ENCODE peak calls at places on chromosomes 3 and 15, in six cellular contexts. One of them, this sample, is unnamed.
A peak's percentile ranks its signal among the peaks of the same experiment; 100 is the strongest.

GRCh38 chr3:12993022-12993622 is 80.1 kb downstream of the IQSEC1 start:
- DNase-seq in HCEC 1CT: no peak
- DNase-seq in amygdala: no peak
- DNase-seq in Caki2: no peak
- DNase-seq in DMS 273 treated with DMSO at 0.1 percent for 48 hours: no peak
- DNase-seq in natural killer cell: no peak
- DNase-seq in this sample: no peak

GRCh38 chr15:91482799-91483198 is 370.7 kb upstream of the SLCO3A1 start:
- DNase-seq in amygdala: no peak
- DNase-seq in natural killer cell: no peak
- DNase-seq in DMS 273 treated with DMSO at 0.1 percent for 48 hours: no peak
- DNase-seq in Caki2: no peak
- DNase-seq in HCEC 1CT: no peak
- DNase-seq in this sample: no peak

GRCh38 chr3:104460477-104461406 is 906.0 kb upstream of the ALCAM start:
- DNase-seq in DMS 273 treated with DMSO at 0.1 percent for 48 hours: peak; percentile 29
- DNase-seq in Caki2: peak; percentile 44
- DNase-seq in amygdala: no peak
- DNase-seq in natural killer cell: no peak
- DNase-seq in HCEC 1CT: peak; percentile 62
- DNase-seq in this sample: no peak

GRCh38 chr3:81352867-81353266 is 408.6 kb downstream of the GBE1 start:
- DNase-seq in amygdala: no peak
- DNase-seq in DMS 273 treated with DMSO at 0.1 percent for 48 hours: no peak
- DNase-seq in natural killer cell: no peak
- DNase-seq in Caki2: peak; percentile 15
- DNase-seq in HCEC 1CT: no peak
- DNase-seq in this sample: no peak

GRCh38 chr3:115834068-115834467 is 210.8 kb downstream of the GAP43 start:
- DNase-seq in Caki2: no peak
- DNase-seq in amygdala: no peak
- DNase-seq in natural killer cell: no peak
- DNase-seq in HCEC 1CT: peak; percentile 82
- DNase-seq in DMS 273 treated with DMSO at 0.1 percent for 48 hours: no peak
- DNase-seq in this sample: no peak

GRCh38 chr3:69959581-69959980 is 40.0 kb upstream of the SAMMSON start:
- DNase-seq in DMS 273 treated with DMSO at 0.1 percent for 48 hours: no peak
- DNase-seq in natural killer cell: no peak
- DNase-seq in Caki2: no peak
- DNase-seq in amygdala: no peak
- DNase-seq in HCEC 1CT: no peak
- DNase-seq in this sample: no peak

GRCh38 chr3:24088782-24089181 is 143.7 kb downstream of the NR1D2 start:
- DNase-seq in amygdala: no peak
- DNase-seq in DMS 273 treated with DMSO at 0.1 percent for 48 hours: no peak
- DNase-seq in HCEC 1CT: peak; percentile 68
- DNase-seq in Caki2: no peak
- DNase-seq in natural killer cell: no peak
- DNase-seq in this sample: no peak

GRCh38 chr15:72202801-72203506 is 5.4 kb upstream of the GRAMD2A start:
- DNase-seq in amygdala: no peak
- DNase-seq in HCEC 1CT: no peak
- DNase-seq in DMS 273 treated with DMSO at 0.1 percent for 48 hours: no peak
- DNase-seq in natural killer cell: no peak
- DNase-seq in Caki2: no peak
- DNase-seq in this sample: no peak

GRCh38 chr3:120147072-120147871 is 53.0 kb upstream of the GSK3B start:
- DNase-seq in Caki2: no peak
- DNase-seq in DMS 273 treated with DMSO at 0.1 percent for 48 hours: no peak
- DNase-seq in natural killer cell: no peak
- DNase-seq in HCEC 1CT: no peak
- DNase-seq in amygdala: no peak
- DNase-seq in this sample: peak; percentile 27

GRCh38 chr3:120436523-120437050 is 14.2 kb downstream of the FSTL1 start:
- DNase-seq in natural killer cell: no peak
- DNase-seq in Caki2: no peak
- DNase-seq in amygdala: no peak
- DNase-seq in HCEC 1CT: no peak
- DNase-seq in DMS 273 treated with DMSO at 0.1 percent for 48 hours: no peak
- DNase-seq in this sample: no peak

GRCh38 chr15:69298697-69299441 is at the start of gene PAQR5:
- DNase-seq in natural killer cell: peak; percentile 24
- DNase-seq in amygdala: no peak
- DNase-seq in HCEC 1CT: no peak
- DNase-seq in DMS 273 treated with DMSO at 0.1 percent for 48 hours: no peak
- DNase-seq in Caki2: peak; percentile 68
- DNase-seq in this sample: no peak

GRCh38 chr3:94101860-94102259 is 39.0 kb downstream of the NSUN3 start:
- DNase-seq in natural killer cell: no peak
- DNase-seq in DMS 273 treated with DMSO at 0.1 percent for 48 hours: no peak
- DNase-seq in amygdala: no peak
- DNase-seq in HCEC 1CT: peak; percentile 30
- DNase-seq in Caki2: no peak
- DNase-seq in this sample: no peak

GRCh38 chr3:18445421-18446066 is 20.4 kb upstream of the SATB1 start:
- DNase-seq in Caki2: no peak
- DNase-seq in natural killer cell: peak; percentile 64
- DNase-seq in amygdala: no peak
- DNase-seq in HCEC 1CT: no peak
- DNase-seq in DMS 273 treated with DMSO at 0.1 percent for 48 hours: no peak
- DNase-seq in this sample: peak; percentile 76

GRCh38 chr3:15280853-15281532 is 51.4 kb downstream of the SH3BP5 start:
- DNase-seq in DMS 273 treated with DMSO at 0.1 percent for 48 hours: no peak
- DNase-seq in HCEC 1CT: no peak
- DNase-seq in natural killer cell: no peak
- DNase-seq in Caki2: peak; percentile 25
- DNase-seq in amygdala: no peak
- DNase-seq in this sample: no peak

GRCh38 chr3:187954486-187955075 is 199.4 kb upstream of the LPP start:
- DNase-seq in amygdala: no peak
- DNase-seq in Caki2: no peak
- DNase-seq in HCEC 1CT: peak; percentile 87
- DNase-seq in DMS 273 treated with DMSO at 0.1 percent for 48 hours: no peak
- DNase-seq in natural killer cell: no peak
- DNase-seq in this sample: no peak

GRCh38 chr3:35664460-35664919 is 25.2 kb downstream of the ARPP21 start:
- DNase-seq in Caki2: peak; percentile 74
- DNase-seq in DMS 273 treated with DMSO at 0.1 percent for 48 hours: peak; percentile 85
- DNase-seq in HCEC 1CT: no peak
- DNase-seq in amygdala: peak; percentile 82
- DNase-seq in natural killer cell: no peak
- DNase-seq in this sample: no peak

GRCh38 chr15:85760531-85761371 is 34.0 kb downstream of the KLHL25 start:
- DNase-seq in Caki2: no peak
- DNase-seq in natural killer cell: no peak
- DNase-seq in DMS 273 treated with DMSO at 0.1 percent for 48 hours: no peak
- DNase-seq in amygdala: no peak
- DNase-seq in HCEC 1CT: no peak
- DNase-seq in this sample: no peak

GRCh38 chr3:52089691-52090090 is 33.3 kb upstream of the DUSP7 start:
- DNase-seq in Caki2: no peak
- DNase-seq in HCEC 1CT: no peak
- DNase-seq in amygdala: no peak
- DNase-seq in natural killer cell: no peak
- DNase-seq in DMS 273 treated with DMSO at 0.1 percent for 48 hours: no peak
- DNase-seq in this sample: no peak

GRCh38 chr15:43776718-43777292 is at the start of gene ELL3:
- DNase-seq in amygdala: peak; percentile 67
- DNase-seq in HCEC 1CT: peak; percentile 69
- DNase-seq in natural killer cell: no peak
- DNase-seq in Caki2: no peak
- DNase-seq in DMS 273 treated with DMSO at 0.1 percent for 48 hours: peak; percentile 52
- DNase-seq in this sample: peak; percentile 48

GRCh38 chr15:90191795-90192494 is 9.2 kb upstream of the SEMA4B start:
- DNase-seq in amygdala: peak; percentile 83
- DNase-seq in natural killer cell: no peak
- DNase-seq in DMS 273 treated with DMSO at 0.1 percent for 48 hours: peak; percentile 29
- DNase-seq in Caki2: peak; percentile 96
- DNase-seq in HCEC 1CT: no peak
- DNase-seq in this sample: no peak

GRCh38 chr15:74050127-74050526 is 32.2 kb downstream of the GOLGA6A start:
- DNase-seq in Caki2: no peak
- DNase-seq in amygdala: no peak
- DNase-seq in natural killer cell: no peak
- DNase-seq in HCEC 1CT: no peak
- DNase-seq in DMS 273 treated with DMSO at 0.1 percent for 48 hours: no peak
- DNase-seq in this sample: no peak

GRCh38 chr3:107710851-107711250 is 188.1 kb downstream of the BBX start:
- DNase-seq in HCEC 1CT: peak; percentile 24
- DNase-seq in amygdala: no peak
- DNase-seq in Caki2: no peak
- DNase-seq in natural killer cell: no peak
- DNase-seq in DMS 273 treated with DMSO at 0.1 percent for 48 hours: no peak
- DNase-seq in this sample: no peak

GRCh38 chr3:124277516-124277890 is 285.6 kb upstream of the ROPN1 start:
- DNase-seq in Caki2: no peak
- DNase-seq in natural killer cell: no peak
- DNase-seq in HCEC 1CT: no peak
- DNase-seq in amygdala: no peak
- DNase-seq in DMS 273 treated with DMSO at 0.1 percent for 48 hours: no peak
- DNase-seq in this sample: no peak

GRCh38 chr3:194327414-194328079 is 23.6 kb downstream of the CPN2 start:
- DNase-seq in natural killer cell: peak; percentile 33
- DNase-seq in Caki2: peak; percentile 56
- DNase-seq in amygdala: no peak
- DNase-seq in HCEC 1CT: no peak
- DNase-seq in DMS 273 treated with DMSO at 0.1 percent for 48 hours: no peak
- DNase-seq in this sample: no peak

GRCh38 chr3:33791477-33792166 is 6.8 kb upstream of the PDCD6IP start:
- DNase-seq in DMS 273 treated with DMSO at 0.1 percent for 48 hours: no peak
- DNase-seq in HCEC 1CT: peak; percentile 86
- DNase-seq in Caki2: peak; percentile 82
- DNase-seq in amygdala: no peak
- DNase-seq in natural killer cell: no peak
- DNase-seq in this sample: no peak

GRCh38 chr15:74901612-74902063 is 5.0 kb downstream of the FAM219B start:
- DNase-seq in HCEC 1CT: peak; percentile 66
- DNase-seq in DMS 273 treated with DMSO at 0.1 percent for 48 hours: no peak
- DNase-seq in amygdala: no peak
- DNase-seq in natural killer cell: peak; percentile 44
- DNase-seq in Caki2: peak; percentile 58
- DNase-seq in this sample: peak; percentile 58

GRCh38 chr3:37287776-37288175 is 113.4 kb upstream of the LRRFIP2 start:
- DNase-seq in DMS 273 treated with DMSO at 0.1 percent for 48 hours: no peak
- DNase-seq in natural killer cell: no peak
- DNase-seq in amygdala: no peak
- DNase-seq in Caki2: no peak
- DNase-seq in HCEC 1CT: no peak
- DNase-seq in this sample: no peak

GRCh38 chr15:69807752-69808151 is 290.0 kb downstream of the TLE3 start:
- DNase-seq in amygdala: no peak
- DNase-seq in HCEC 1CT: no peak
- DNase-seq in natural killer cell: no peak
- DNase-seq in Caki2: no peak
- DNase-seq in DMS 273 treated with DMSO at 0.1 percent for 48 hours: no peak
- DNase-seq in this sample: no peak

GRCh38 chr3:46089237-46090011 is 62.1 kb upstream of the XCR1 start:
- DNase-seq in amygdala: peak; percentile 24
- DNase-seq in DMS 273 treated with DMSO at 0.1 percent for 48 hours: no peak
- DNase-seq in natural killer cell: no peak
- DNase-seq in HCEC 1CT: peak; percentile 100
- DNase-seq in Caki2: peak; percentile 73
- DNase-seq in this sample: no peak

GRCh38 chr3:33173103-33173502 is 45.5 kb downstream of the SUSD5 start:
- DNase-seq in natural killer cell: no peak
- DNase-seq in DMS 273 treated with DMSO at 0.1 percent for 48 hours: no peak
- DNase-seq in HCEC 1CT: no peak
- DNase-seq in Caki2: no peak
- DNase-seq in amygdala: no peak
- DNase-seq in this sample: no peak

GRCh38 chr3:124838963-124839362 is 48.2 kb downstream of the ITGB5 start:
- DNase-seq in Caki2: no peak
- DNase-seq in HCEC 1CT: no peak
- DNase-seq in amygdala: no peak
- DNase-seq in natural killer cell: no peak
- DNase-seq in DMS 273 treated with DMSO at 0.1 percent for 48 hours: no peak
- DNase-seq in this sample: no peak

GRCh38 chr3:187520027-187520945 is 149.9 kb downstream of the SST start:
- DNase-seq in amygdala: no peak
- DNase-seq in natural killer cell: no peak
- DNase-seq in Caki2: no peak
- DNase-seq in DMS 273 treated with DMSO at 0.1 percent for 48 hours: no peak
- DNase-seq in HCEC 1CT: no peak
- DNase-seq in this sample: no peak

GRCh38 chr3:101778385-101779046 is 495 bp upstream of the NXPE3 start:
- DNase-seq in Caki2: no peak
- DNase-seq in HCEC 1CT: no peak
- DNase-seq in DMS 273 treated with DMSO at 0.1 percent for 48 hours: peak; percentile 58
- DNase-seq in amygdala: no peak
- DNase-seq in natural killer cell: no peak
- DNase-seq in this sample: no peak

GRCh38 chr15:41970456-41970855 is 1.9 kb downstream of the EHD4 start:
- DNase-seq in HCEC 1CT: no peak
- DNase-seq in natural killer cell: no peak
- DNase-seq in amygdala: no peak
- DNase-seq in Caki2: no peak
- DNase-seq in DMS 273 treated with DMSO at 0.1 percent for 48 hours: no peak
- DNase-seq in this sample: no peak

GRCh38 chr3:150765949-150766720 is 3.2 kb upstream of the SIAH2 start:
- DNase-seq in Caki2: no peak
- DNase-seq in amygdala: no peak
- DNase-seq in DMS 273 treated with DMSO at 0.1 percent for 48 hours: no peak
- DNase-seq in natural killer cell: no peak
- DNase-seq in HCEC 1CT: peak; percentile 58
- DNase-seq in this sample: no peak

GRCh38 chr3:154780263-154780662 is 299.9 kb upstream of the MME start:
- DNase-seq in Caki2: no peak
- DNase-seq in natural killer cell: no peak
- DNase-seq in DMS 273 treated with DMSO at 0.1 percent for 48 hours: no peak
- DNase-seq in amygdala: no peak
- DNase-seq in HCEC 1CT: no peak
- DNase-seq in this sample: no peak

This sample was measured in central memory CD8-positive, alpha-beta T cell.